ENCODE peak calls at places on chromosomes 7 and 10, in eight cellular contexts. L, A, F, W, O, B, H and P are unnamed samples.

GRCh38 chr10:69315610-69316312 is 37.5 kb downstream of the HK1 start:
- DNase-seq in A (no peak), L (no peak), H (no peak), B (no peak), O (no peak), W (no peak), F (no peak), P (no peak)

GRCh38 chr10:29688230-29688634 is 53.5 kb upstream of the SVIL start:
- DNase-seq in F (no peak), W (no peak), H (peak; percentile 84), O (no peak), B (peak; percentile 47), A (no peak), L (no peak), P (no peak)

GRCh38 chr7:151243411-151244155 is 4.9 kb downstream of the SMARCD3 start:
- DNase-seq in H (no peak), B (peak; percentile 34), L (no peak), A (no peak), W (no peak), F (no peak), O (peak; percentile 44), P (peak; percentile 38)

GRCh38 chr10:60944159-60944909 is at the start of gene RHOBTB1:
- DNase-seq in O (peak; percentile 20), F (no peak), W (peak; percentile 81), A (peak; percentile 34), H (peak; percentile 84), L (no peak), B (peak; percentile 79), P (no peak)

GRCh38 chr10:103241262-103242011 is 4.2 kb upstream of the RPEL1 start:
- DNase-seq in L (no peak), F (no peak), W (peak; percentile 82), A (no peak), O (no peak), H (no peak), B (peak; percentile 89), P (no peak)

GRCh38 chr10:45308707-45309106 is 6.7 kb downstream of the OR13A1 start:
- DNase-seq in W (no peak), H (no peak), B (peak; percentile 2), A (no peak), F (no peak), O (no peak), L (no peak), P (no peak)

GRCh38 chr7:128053023-128053422 is 21.8 kb upstream of the LRRC4 start:
- DNase-seq in L (no peak), A (no peak), W (peak; percentile 21), O (no peak), F (no peak), H (no peak), B (peak; percentile 57), P (no peak)

GRCh38 chr10:27771231-27771630 is 25.6 kb upstream of the MKX start:
- DNase-seq in B (no peak), F (no peak), L (no peak), A (peak; percentile 53), W (no peak), O (no peak), H (no peak), P (no peak)

GRCh38 chr7:16579216-16579615 is 52.6 kb downstream of the LRRC72 start:
- DNase-seq in A (no peak), W (no peak), H (no peak), B (no peak), L (no peak), F (no peak), O (no peak), P (no peak)

GRCh38 chr7:158740013-158740656 is 35.5 kb upstream of the NCAPG2 start:
- DNase-seq in A (no peak), F (peak; percentile 44), O (no peak), W (no peak), B (peak; percentile 95), H (no peak), L (no peak), P (no peak)

GRCh38 chr10:59904431-59905065 is 1.8 kb downstream of the CCDC6 start:
- DNase-seq in W (no peak), O (no peak), A (no peak), H (peak; percentile 31), B (no peak), L (no peak), F (no peak), P (no peak)

GRCh38 chr10:67883710-67884312 is 645 bp upstream of the SIRT1 start:
- DNase-seq in F (no peak), A (no peak), H (no peak), L (no peak), W (no peak), B (no peak), O (no peak), P (no peak)

GRCh38 chr10:7231420-7232414 is 179.1 kb downstream of the SFMBT2 start:
- DNase-seq in L (no peak), O (no peak), H (no peak), W (no peak), A (no peak), B (peak; percentile 40), F (no peak), P (no peak)

GRCh38 chr10:108791794-108792474 is 1131.4 kb downstream of the XPNPEP1 start:
- DNase-seq in O (no peak), A (no peak), F (no peak), L (no peak), W (no peak), H (no peak), B (no peak), P (no peak)

GRCh38 chr7:12456506-12456905 is 52.8 kb upstream of the VWDE start:
- DNase-seq in B (peak; percentile 32), L (no peak), W (peak; percentile 70), H (no peak), O (no peak), F (no peak), A (no peak), P (no peak)

GRCh38 chr10:92419740-92420553 is 129.0 kb downstream of the MARCHF5 start:
- DNase-seq in O (no peak), F (no peak), H (no peak), W (no peak), L (no peak), B (peak; percentile 15), A (no peak), P (no peak)

GRCh38 chr10:59181668-59182067 is 5.2 kb downstream of the PHYHIPL start:
- DNase-seq in L (no peak), H (no peak), F (peak; percentile 16), A (no peak), B (peak; percentile 62), O (no peak), W (peak; percentile 41), P (no peak)

GRCh38 chr10:103592186-103593021 is 98.9 kb downstream of the NEURL1 start:
- DNase-seq in H (peak; percentile 67), L (no peak), F (no peak), A (peak; percentile 71), O (no peak), W (peak; percentile 57), B (peak; percentile 43), P (no peak)

GRCh38 chr7:128903621-128904361 is 6.7 kb downstream of the KCP start:
- DNase-seq in B (no peak), A (no peak), O (no peak), F (no peak), H (no peak), L (no peak), W (no peak), P (no peak)

GRCh38 chr7:71495828-71496227 is 363.9 kb downstream of the GALNT17 start:
- DNase-seq in H (no peak), L (no peak), B (no peak), F (no peak), A (no peak), W (no peak), O (no peak), P (no peak)